ENCODE peak calls at places on chromosomes 6 and 20, in nine cellular contexts. H is stomach, N is breast epithelium, M is H1, V is transverse colon, G is sigmoid colon, T is upper lobe of left lung, B is HL-60, X is HepG2. A is an unnamed sample.
A peak's percentile ranks its signal among the peaks of the same experiment; 100 is the strongest.

GRCh38 chr6:82841309-82841708 is 224.3 kb downstream of the UBE3D start:
- DNase-seq in H (no peak), N (no peak), M (no peak), V (no peak), G (no peak), T (no peak), B (no peak), X (no peak), A (no peak)

GRCh38 chr20:15763344-15763743 is 809.9 kb downstream of the KIF16B start:
- DNase-seq in H (no peak), N (no peak), M (no peak), V (no peak), G (no peak), T (no peak), B (no peak), X (no peak), A (no peak)

GRCh38 chr6:90343581-90343980 is 46.9 kb upstream of the BACH2 start:
- DNase-seq in H (no peak), N (no peak), M (no peak), V (no peak), G (no peak), T (no peak), B (no peak), X (no peak), A (no peak)

GRCh38 chr6:46998436-46999017 is 43.6 kb downstream of the ADGRF1 start:
- DNase-seq in H (no peak), N (no peak), M (no peak), V (no peak), G (no peak), T (no peak), B (no peak), X (no peak), A (no peak)

GRCh38 chr20:63058696-63059335 is 52.1 kb upstream of the BHLHE23 start:
- DNase-seq in H (no peak), N (no peak), M (peak; percentile 45), V (no peak), G (peak; percentile 36), T (no peak), B (no peak), X (no peak), A (no peak)

GRCh38 chr20:62732356-62732755 is 23.7 kb downstream of the NTSR1 start:
- DNase-seq in H (no peak), N (no peak), M (no peak), V (no peak), G (no peak), T (no peak), B (peak; percentile 27), X (no peak), A (no peak)

GRCh38 chr6:2179950-2180349 is 65.5 kb downstream of the GMDS start:
- DNase-seq in H (no peak), N (no peak), M (no peak), V (no peak), G (no peak), T (no peak), B (no peak), X (no peak), A (no peak)

GRCh38 chr6:143405381-143406154 is 44.9 kb downstream of the ADAT2 start:
- DNase-seq in H (no peak), N (no peak), M (no peak), V (no peak), G (no peak), T (no peak), B (no peak), X (no peak), A (no peak)

GRCh38 chr6:113971786-113972185 is 838 bp upstream of the HDAC2 start:
- DNase-seq in H (no peak), N (no peak), M (no peak), V (no peak), G (no peak), T (no peak), B (peak; percentile 37), X (no peak), A (no peak)

GRCh38 chr20:63505281-63505680 is 6.4 kb upstream of the EEF1A2 start:
- DNase-seq in H (no peak), N (no peak), M (no peak), V (no peak), G (no peak), T (no peak), B (no peak), X (no peak), A (no peak)

GRCh38 chr20:43323592-43323991 is 133.9 kb upstream of the PTPRT start:
- DNase-seq in H (no peak), N (no peak), M (peak; percentile 45), V (no peak), G (no peak), T (no peak), B (no peak), X (no peak), A (no peak)

GRCh38 chr6:35920793-35921732 is at the start of gene SRPK1:
- DNase-seq in H (peak; percentile 93), N (peak; percentile 74), M (peak; percentile 92), V (peak; percentile 94), G (peak; percentile 93), T (peak; percentile 97), B (peak; percentile 90), X (peak; percentile 87), A (no peak)

GRCh38 chr6:42396720-42397119 is 55.0 kb downstream of the TRERF1 start:
- DNase-seq in H (no peak), N (no peak), M (no peak), V (no peak), G (no peak), T (no peak), B (no peak), X (no peak), A (no peak)

GRCh38 chr6:112017169-112017568 is 36.7 kb upstream of the CCN6 start:
- DNase-seq in H (no peak), N (no peak), M (no peak), V (no peak), G (no peak), T (no peak), B (no peak), X (no peak), A (no peak)
- H3K27ac ChIP-seq in H (no peak overlapping the region), N (no peak overlapping the region), M (no peak overlapping the region), V (no peak overlapping the region), G (no peak overlapping the region), T (no peak overlapping the region), B (no peak overlapping the region), X (no peak overlapping the region), A (peak overlapping the region; percentile 68)

GRCh38 chr20:1338096-1338495 is 9.2 kb upstream of the SDCBP2 start:
- DNase-seq in H (no peak), N (no peak), M (peak; percentile 41), V (no peak), G (no peak), T (no peak), B (no peak), X (no peak), A (no peak)

GRCh38 chr20:1338801-1339200 is 9.9 kb upstream of the SDCBP2 start:
- DNase-seq in H (no peak), N (peak; percentile 4), M (peak; percentile 39), V (no peak), G (no peak), T (no peak), B (no peak), X (no peak), A (no peak)

GRCh38 chr20:1335961-1336698 is 7.2 kb upstream of the SDCBP2 start:
- DNase-seq in H (no peak), N (no peak), M (peak; percentile 37), V (no peak), G (peak; percentile 43), T (no peak), B (no peak), X (no peak), A (peak; percentile 82)

GRCh38 chr20:1337441-1337840 is 8.5 kb upstream of the SDCBP2 start:
- DNase-seq in H (no peak), N (no peak), M (peak; percentile 17), V (no peak), G (no peak), T (no peak), B (no peak), X (no peak), A (no peak)

DNA sequence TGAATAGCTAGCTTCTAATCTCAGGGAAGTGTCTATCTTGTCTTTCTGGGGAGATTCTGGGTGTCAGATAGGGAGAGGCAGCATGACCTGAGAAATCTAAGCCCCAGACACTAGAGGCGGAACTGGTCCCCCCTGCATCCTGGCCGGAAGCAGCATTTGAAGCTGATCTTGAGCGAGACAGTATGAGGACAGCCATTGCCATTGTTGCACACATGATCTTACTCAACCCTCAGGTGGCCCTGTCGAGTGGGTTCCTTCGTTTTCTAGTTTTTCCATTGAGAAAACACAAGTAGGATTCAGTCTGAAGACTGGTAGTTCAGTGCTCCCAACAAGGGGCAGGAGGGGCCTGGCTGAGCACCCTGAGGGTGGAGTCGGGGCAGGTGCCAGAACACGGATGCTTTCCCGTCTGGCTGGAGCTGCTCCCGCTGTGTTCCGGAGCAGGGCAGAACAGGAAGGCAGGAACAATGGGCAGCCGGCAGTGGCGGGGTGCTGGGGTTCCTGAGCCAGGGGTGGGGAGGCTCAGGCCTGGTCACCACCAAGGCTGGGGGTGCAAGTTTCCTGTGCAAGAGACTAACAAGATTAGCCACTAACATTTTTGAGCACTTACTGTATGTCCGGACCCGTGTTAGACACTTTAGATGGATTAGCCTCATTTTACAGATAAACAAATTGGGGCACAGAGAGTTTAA is 7.9 kb upstream of the SDCBP2 start:
- DNase-seq in H (peak; percentile 82), N (peak; percentile 66), M (peak; percentile 48), V (peak; percentile 60), G (peak; percentile 82), T (peak; percentile 84), B (no peak), X (no peak), A (no peak)
- TF ChIP-seq POLR2AphosphoS5 in H (peak; percentile 23), N (no peak), M (no peak), V (peak; percentile 7), G (peak; percentile 31), T (peak; percentile 94), B (no peak), X (no peak), A (peak; percentile 56)

GRCh38 chr20:45826381-45827019 is 612 bp downstream of the TNNC2 start:
- DNase-seq in H (no peak), N (no peak), M (no peak), V (no peak), G (no peak), T (peak; percentile 54), B (no peak), X (no peak), A (no peak)
- H3K27ac ChIP-seq in H (peak overlapping the region; percentile 75), N (no peak overlapping the region), M (no peak overlapping the region), V (peak overlapping the region; percentile 20), G (peak overlapping the region; percentile 63), T (peak overlapping the region; percentile 49), B (no peak overlapping the region), X (no peak overlapping the region), A (peak overlapping the region; percentile 91)

GRCh38 chr6:31533455-31533841 is 4.7 kb downstream of the MCCD1 start:
- DNase-seq in H (no peak), N (no peak), M (no peak), V (no peak), G (no peak), T (no peak), B (no peak), X (no peak), A (no peak)

GRCh38 chr6:31534011-31534410 is 5.2 kb downstream of the MCCD1 start:
- DNase-seq in H (no peak), N (no peak), M (no peak), V (no peak), G (no peak), T (no peak), B (no peak), X (no peak), A (no peak)

GRCh38 chr6:31531162-31531561 is 2.4 kb downstream of the MCCD1 start:
- DNase-seq in H (no peak), N (no peak), M (no peak), V (no peak), G (no peak), T (no peak), B (no peak), X (no peak), A (no peak)

GRCh38 chr6:31531771-31532643 is 3.2 kb downstream of the MCCD1 start:
- DNase-seq in H (no peak), N (no peak), M (no peak), V (no peak), G (no peak), T (no peak), B (no peak), X (no peak), A (no peak)

GRCh38 chr6:31532644-31533454 is 4.1 kb downstream of the MCCD1 start:
- DNase-seq in H (no peak), N (no peak), M (no peak), V (no peak), G (no peak), T (no peak), B (no peak), X (no peak), A (no peak)
- TF ChIP-seq POLR2AphosphoS5 in H (no peak), N (no peak), M (no peak), V (no peak), G (no peak), T (no peak), B (peak; percentile 6), X (peak; percentile 14), A (no peak)